ENCODE peak calls at places on chromosomes 3 and 15, in nine cellular contexts. M is A549, H is AG04450, O is pancreas, B is astrocyte of the spinal cord, T is foreskin fibroblast, V is HepG2, Q is breast epithelium, L is GM12865. Z is an unnamed sample.
A peak's percentile ranks its signal among the peaks of the same experiment; 100 is the strongest.

GRCh38 chr15:74540761-74541493 is at the start of gene ARID3B:
- DNase-seq in O (peak; percentile 97), V (peak; percentile 94), T (peak; percentile 99), Q (peak; percentile 96), L (peak; percentile 99), B (peak; percentile 97), H (peak; percentile 96), M (peak; percentile 91), Z (peak; percentile 95)

GRCh38 chr15:38398134-38398533 is 55.8 kb upstream of the FAM98B start:
- DNase-seq in H (peak; percentile 90), M (no peak), O (no peak), Q (no peak), T (peak; percentile 98), L (no peak), V (peak; percentile 13), B (peak; percentile 99), Z (no peak)

GRCh38 chr3:126117212-126117611 is 33.3 kb upstream of the SLC41A3 start:
- DNase-seq in Q (no peak), H (no peak), V (no peak), B (no peak), M (no peak), T (no peak), L (no peak), O (no peak), Z (peak; percentile 8)

GRCh38 chr3:63955830-63956545 is 43.8 kb upstream of the SCAANT1 start:
- DNase-seq in Q (no peak), L (no peak), H (no peak), T (no peak), V (no peak), M (no peak), B (no peak), O (no peak), Z (no peak)

GRCh38 chr15:81293728-81294500 is 30.0 kb downstream of the STARD5 start:
- DNase-seq in T (no peak), B (no peak), Q (no peak), M (no peak), L (peak; percentile 95), H (no peak), O (no peak), V (no peak), Z (peak; percentile 72)

GRCh38 chr3:117527346-117527745 is 817.8 kb downstream of the TUSC7 start:
- DNase-seq in L (no peak), Q (no peak), V (no peak), B (no peak), M (no peak), H (no peak), O (no peak), T (no peak), Z (no peak)

GRCh38 chr15:51842265-51842664 is 12.8 kb downstream of the TMOD3 start:
- DNase-seq in T (no peak), M (no peak), H (no peak), V (no peak), O (no peak), Q (no peak), B (no peak), L (no peak), Z (no peak)

GRCh38 chr3:29978036-29978435 is 628.4 kb upstream of the TGFBR2 start:
- DNase-seq in B (no peak), T (peak; percentile 4), V (no peak), H (no peak), M (no peak), Q (no peak), L (no peak), O (no peak), Z (no peak)

GRCh38 chr3:161348791-161349400 is 22.4 kb downstream of the SPTSSB start:
- DNase-seq in Q (no peak), M (no peak), T (peak; percentile 71), H (no peak), V (no peak), B (peak; percentile 35), O (no peak), L (no peak), Z (no peak)

GRCh38 chr3:31613654-31614053 is 80.9 kb downstream of the STT3B start:
- DNase-seq in Q (no peak), V (no peak), B (no peak), O (no peak), T (no peak), M (no peak), L (no peak), H (peak; percentile 37), Z (no peak)

GRCh38 chr3:172084871-172085556 is 45.6 kb downstream of the FNDC3B start:
- DNase-seq in L (no peak), Q (no peak), O (no peak), H (no peak), M (no peak), T (peak; percentile 58), B (no peak), V (no peak), Z (no peak)

GRCh38 chr3:121758727-121759450 is 9.3 kb upstream of the GOLGB1 start:
- DNase-seq in H (no peak), O (no peak), Q (no peak), T (peak; percentile 8), B (no peak), L (no peak), M (no peak), V (no peak), Z (no peak)

GRCh38 chr15:88394553-88395159 is 72.5 kb downstream of the MRPL46 start:
- DNase-seq in L (no peak), V (no peak), Q (no peak), O (no peak), B (no peak), T (no peak), H (no peak), M (no peak), Z (no peak)

GRCh38 chr3:4850211-4850927 is 128.9 kb upstream of the BHLHE40 start:
- DNase-seq in H (no peak), O (no peak), Q (no peak), V (no peak), L (peak; percentile 80), B (no peak), M (no peak), T (no peak), Z (no peak)

GRCh38 chr15:79582650-79583049 is 150.5 kb downstream of the MINAR1 start:
- DNase-seq in T (no peak), M (no peak), Q (no peak), V (no peak), H (no peak), O (no peak), L (no peak), B (no peak), Z (no peak)

GRCh38 chr3:148101061-148101460 is 596.6 kb upstream of the AGTR1 start:
- DNase-seq in B (peak; percentile 62), M (no peak), H (no peak), L (no peak), V (no peak), Q (no peak), T (peak; percentile 80), O (no peak), Z (no peak)

GRCh38 chr3:117439812-117440211 is 730.2 kb downstream of the TUSC7 start:
- DNase-seq in O (peak; percentile 13), H (no peak), L (no peak), Q (no peak), V (peak; percentile 13), T (peak; percentile 64), M (peak; percentile 1), B (peak; percentile 9), Z (peak; percentile 24)

GRCh38 chr15:90679959-90680358 is 37.2 kb upstream of the BLM start:
- DNase-seq in H (no peak), O (no peak), M (no peak), L (no peak), V (no peak), Q (no peak), B (no peak), T (no peak), Z (no peak)

DNA sequence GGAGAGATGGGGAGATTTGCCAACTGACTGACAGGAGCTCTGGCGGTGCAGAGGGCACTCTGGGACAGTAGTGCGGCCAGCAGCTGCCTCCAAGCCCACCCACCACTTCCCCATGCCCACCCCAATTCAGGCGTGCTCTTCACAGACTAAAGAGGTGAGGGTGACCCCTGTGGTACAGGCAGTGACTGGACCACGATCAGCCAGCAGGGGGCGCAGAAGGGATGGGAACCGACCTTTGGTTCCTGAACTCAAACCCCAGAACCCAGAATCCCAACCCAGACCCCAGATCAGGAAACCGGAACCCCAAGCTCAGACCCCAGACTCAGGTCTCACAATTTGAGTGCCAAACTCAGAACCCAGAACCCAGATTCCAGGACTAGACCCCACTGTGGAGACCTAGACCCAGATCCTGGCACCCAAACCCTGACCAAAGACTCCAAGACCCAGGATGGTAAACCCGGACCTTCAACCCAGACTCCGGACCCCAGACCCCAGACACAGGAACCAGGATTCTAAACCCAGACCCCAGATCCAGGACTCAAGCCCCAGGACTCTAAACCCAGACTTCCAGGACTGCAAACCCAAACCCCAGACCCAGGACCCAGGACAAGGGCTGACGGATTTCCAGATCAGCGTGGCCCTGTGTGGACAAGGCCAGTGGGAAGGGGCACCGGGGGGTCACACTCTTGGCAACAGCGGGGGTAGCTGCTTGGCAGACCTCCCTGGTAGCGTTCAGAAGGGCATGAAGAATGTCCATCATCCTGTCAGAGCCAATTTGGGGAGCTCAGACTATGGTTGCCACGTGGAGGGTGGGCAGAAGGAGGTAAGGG is 3.7 kb upstream of the MYL3 start:
- DNase-seq in L (peak; percentile 60), T (peak; percentile 76), V (peak; percentile 39), B (no peak), O (peak; percentile 61), M (peak; percentile 51), H (no peak), Q (no peak), Z (no peak)
- TF ChIP-seq CTCF in L (peak; percentile 96), T (peak; percentile 92), V (peak; percentile 86), B (peak; percentile 89), O (peak; percentile 82), M (peak; percentile 75), H (peak; percentile 90), Q (peak; percentile 71), Z (peak; percentile 89)

GRCh38 chr15:41894791-41895463 is 1.1 kb upstream of the SPTBN5 start:
- DNase-seq in L (peak; percentile 88), M (no peak), O (peak; percentile 81), V (peak; percentile 35), T (peak; percentile 89), Q (peak; percentile 71), B (peak; percentile 75), H (no peak), Z (peak; percentile 89)
- TF ChIP-seq CTCF in L (peak; percentile 8), M (no peak), O (no peak), V (peak; percentile 49), T (no peak), Q (no peak), B (peak; percentile 27), H (no peak), Z (no peak)

GRCh38 chr15:67783303-67783702 is 42.0 kb upstream of the SKOR1 start:
- DNase-seq in H (no peak), L (peak; percentile 90), T (no peak), V (no peak), Q (no peak), B (no peak), O (no peak), M (no peak), Z (no peak)
- TF ChIP-seq CTCF in H (no peak), L (peak; percentile 50), T (no peak), V (no peak), Q (no peak), B (no peak), O (no peak), M (no peak), Z (no peak)

DNA sequence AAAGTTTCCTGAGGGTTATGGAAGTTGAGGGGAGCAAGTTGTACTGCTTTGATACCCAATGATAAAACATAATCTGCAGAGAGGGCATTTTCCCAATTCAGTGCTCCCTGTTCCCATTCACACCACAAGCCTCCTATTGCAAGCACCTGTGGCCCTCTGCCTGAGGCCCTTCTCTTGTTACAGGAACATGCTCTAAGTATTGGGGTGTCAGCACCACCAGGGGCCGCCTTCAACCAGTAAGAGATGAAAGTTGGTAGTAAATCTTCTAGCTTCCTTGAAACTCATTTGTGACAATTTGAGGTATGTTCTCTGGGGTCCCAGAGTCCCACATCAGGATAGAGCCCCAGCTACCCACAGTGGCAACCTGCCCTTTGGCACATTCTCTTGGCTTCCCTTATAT is 265.4 kb upstream of the ARHGEF26 start:
- DNase-seq in B (no peak), V (peak; percentile 1), H (no peak), Q (no peak), M (no peak), O (no peak), L (peak; percentile 36), T (no peak), Z (no peak)
- TF ChIP-seq CTCF in B (no peak), V (peak; percentile 17), H (no peak), Q (no peak), M (no peak), O (no peak), L (no peak), T (no peak), Z (no peak)